ENCODE peak calls at places on chromosomes 13 and 19, in ten cellular contexts. X, A, L, J, N, K, R, I, U and T are unnamed samples.

GRCh38 chr13:51628059-51628852 is 44.0 kb downstream of the WDFY2 start:
- DNase-seq in U (no peak), A (no peak), J (no peak), L (no peak), X (no peak), R (no peak), K (no peak), I (no peak), N (no peak), T (no peak)

GRCh38 chr19:57248646-57249045 is 8.2 kb downstream of the ZNF805 start:
- DNase-seq in U (no peak), I (no peak), A (no peak), K (no peak), L (no peak), X (no peak), J (no peak), N (no peak), R (no peak), T (no peak)

GRCh38 chr19:5136060-5136855 is 167.3 kb downstream of the KDM4B start:
- DNase-seq in U (no peak), I (no peak), N (no peak), J (no peak), X (no peak), R (no peak), L (no peak), A (no peak), K (no peak), T (no peak)

GRCh38 chr13:90675129-90675528 is 672.4 kb upstream of the MIR17HG start:
- DNase-seq in I (no peak), U (no peak), R (no peak), K (no peak), J (no peak), N (no peak), L (no peak), X (no peak), A (no peak), T (no peak)

GRCh38 chr19:44050740-44051653 is 839 bp upstream of the ZNF223 start:
- DNase-seq in A (no peak), I (peak), K (no peak), L (peak), N (no peak), R (no peak), J (peak), X (no peak), U (no peak), T (no peak)

GRCh38 chr19:43784981-43785808 is 4.4 kb upstream of the KCNN4 start:
- DNase-seq in N (peak), I (peak), R (peak), X (no peak), U (no peak), J (peak), L (peak), K (peak), A (no peak), T (no peak)

GRCh38 chr13:33182729-33183128 is 102.8 kb downstream of the STARD13 start:
- DNase-seq in R (no peak), N (peak), X (no peak), L (no peak), K (no peak), J (no peak), A (no peak), U (no peak), I (peak), T (no peak)

GRCh38 chr13:32214073-32214472 is 101.1 kb downstream of the ZAR1L start:
- DNase-seq in A (no peak), X (no peak), J (no peak), R (no peak), L (no peak), K (no peak), U (no peak), N (no peak), I (peak), T (peak)

GRCh38 chr19:15404097-15404779 is 14.6 kb downstream of the AKAP8L start:
- DNase-seq in K (no peak), U (no peak), L (no peak), X (no peak), N (no peak), R (no peak), A (no peak), J (no peak), I (no peak), T (no peak)

GRCh38 chr13:19818223-19818842 is 35.6 kb upstream of the PSPC1 start:
- DNase-seq in N (peak), I (peak), J (peak), R (peak), L (peak), A (no peak), X (no peak), U (no peak), K (peak), T (no peak)

GRCh38 chr13:79870766-79871165 is 389.8 kb downstream of the NDFIP2 start:
- DNase-seq in R (no peak), I (no peak), J (no peak), L (no peak), X (no peak), U (no peak), N (no peak), A (no peak), K (no peak), T (no peak)

GRCh38 chr19:39194832-39195542 is 1.8 kb upstream of the NCCRP1 start:
- DNase-seq in X (no peak), I (no peak), U (no peak), R (no peak), A (no peak), K (no peak), L (no peak), J (no peak), N (no peak), T (no peak)

GRCh38 chr13:80199585-80200292 is 141.2 kb downstream of the SPRY2 start:
- DNase-seq in U (no peak), I (no peak), N (no peak), K (no peak), L (no peak), X (no peak), R (no peak), A (no peak), J (no peak), T (no peak)

GRCh38 chr19:1295169-1296012 is 9.7 kb downstream of the EFNA2 start:
- DNase-seq in L (no peak), K (no peak), U (peak), R (no peak), I (no peak), A (no peak), N (no peak), X (no peak), J (no peak), T (no peak)

GRCh38 chr13:26961890-26962615 is 201.5 kb upstream of the GPR12 start:
- DNase-seq in A (no peak), L (peak), I (no peak), R (peak), K (no peak), J (no peak), X (no peak), U (no peak), N (no peak), T (no peak)

GRCh38 chr13:101417043-101417406 is 717 bp upstream of the NALCN start:
- DNase-seq in X (no peak), A (no peak), N (no peak), K (no peak), R (no peak), L (no peak), J (peak), I (no peak), U (no peak), T (no peak)

GRCh38 chr19:1211494-1212234 is 6.1 kb downstream of the STK11 start:
- DNase-seq in L (no peak), X (no peak), I (no peak), A (no peak), J (no peak), K (no peak), U (no peak), R (no peak), N (no peak), T (no peak)

GRCh38 chr19:34214040-34214439 is 40.3 kb upstream of the GARRE1 start:
- DNase-seq in R (no peak), L (no peak), K (no peak), U (no peak), N (no peak), A (no peak), J (no peak), I (no peak), X (no peak), T (no peak)

GRCh38 chr13:103308700-103309099 is 242.5 kb upstream of the SLC10A2 start:
- DNase-seq in L (no peak), R (no peak), J (no peak), K (no peak), I (no peak), U (no peak), X (no peak), N (no peak), A (no peak), T (no peak)

GRCh38 chr13:100088648-100089601 is at the start of gene PCCA:
- DNase-seq in K (peak), A (peak), L (peak), J (peak), I (peak), X (peak), R (peak), N (peak), U (peak), T (peak)

GRCh38 chr19:21603431-21604153 is 98.2 kb downstream of the ZNF429 start:
- DNase-seq in R (no peak), I (no peak), K (no peak), U (no peak), N (no peak), X (no peak), L (no peak), A (no peak), J (no peak), T (no peak)

GRCh38 chr13:105908581-105908980 is 626.9 kb downstream of the EFNB2 start:
- DNase-seq in J (peak), A (no peak), U (no peak), X (no peak), N (peak), I (no peak), R (no peak), K (no peak), L (no peak), T (no peak)

GRCh38 chr13:88461272-88462009 is 790.3 kb downstream of the SLITRK5 start:
- DNase-seq in A (no peak), L (no peak), N (no peak), X (no peak), I (no peak), R (no peak), J (no peak), K (no peak), U (no peak), T (no peak)

GRCh38 chr13:109670776-109671175 is 115.6 kb downstream of the IRS2 start:
- DNase-seq in J (no peak), I (no peak), X (no peak), A (no peak), U (no peak), L (no peak), K (no peak), R (no peak), N (no peak), T (no peak)

GRCh38 chr13:105848494-105848893 is 687.0 kb downstream of the EFNB2 start:
- DNase-seq in R (no peak), J (no peak), A (no peak), K (no peak), U (no peak), I (no peak), L (no peak), X (no peak), N (no peak), T (no peak)

GRCh38 chr13:97307882-97308624 is 85.9 kb downstream of the MBNL2 start:
- DNase-seq in K (no peak), U (no peak), I (no peak), R (no peak), X (no peak), N (no peak), L (no peak), A (no peak), J (peak), T (no peak)

GRCh38 chr19:44845286-44845611 is 848 bp upstream of the NECTIN2 start:
- DNase-seq in L (no peak), R (peak), J (no peak), K (no peak), U (peak), A (no peak), N (no peak), I (no peak), X (no peak), T (no peak)

GRCh38 chr19:2820112-2820702 is 539 bp downstream of the ZNF554 start:
- DNase-seq in R (peak), A (no peak), I (no peak), L (peak), U (no peak), K (no peak), X (no peak), J (no peak), N (no peak), T (peak)

GRCh38 chr19:7554565-7554964 is 19.0 kb downstream of the PNPLA6 start:
- DNase-seq in K (no peak), N (no peak), J (no peak), I (no peak), X (no peak), A (no peak), L (no peak), U (no peak), R (peak), T (no peak)

GRCh38 chr13:21674271-21675009 is 3.6 kb downstream of the FGF9 start:
- DNase-seq in A (no peak), L (peak), N (no peak), R (no peak), U (no peak), J (no peak), K (no peak), X (no peak), I (no peak), T (no peak)

GRCh38 chr19:2666344-2666994 is 36.0 kb downstream of the GNG7 start:
- DNase-seq in L (no peak), R (no peak), N (no peak), J (no peak), A (no peak), I (no peak), X (no peak), U (no peak), K (no peak), T (no peak)

GRCh38 chr19:6212403-6213265 is 67.1 kb downstream of the MLLT1 start:
- DNase-seq in A (no peak), N (no peak), J (no peak), U (peak), I (no peak), L (no peak), K (no peak), R (peak), X (no peak), T (peak)

GRCh38 chr13:91347996-91348905 is 764 bp downstream of the MIR17HG start:
- DNase-seq in N (peak), A (no peak), R (peak), X (no peak), I (peak), L (peak), K (peak), J (no peak), U (peak), T (no peak)

GRCh38 chr13:94860981-94861407 is 148.6 kb upstream of the SOX21 start:
- DNase-seq in J (peak), K (no peak), R (no peak), X (no peak), L (no peak), N (no peak), U (no peak), I (no peak), A (no peak), T (no peak)

GRCh38 chr13:21800847-21801616 is 130.2 kb downstream of the FGF9 start:
- DNase-seq in U (no peak), R (no peak), I (no peak), X (no peak), N (no peak), K (no peak), J (no peak), A (no peak), L (no peak), T (no peak)

GRCh38 chr13:86856996-86857395 is 814.2 kb upstream of the SLITRK5 start:
- DNase-seq in N (no peak), A (no peak), U (no peak), X (no peak), R (no peak), K (no peak), L (no peak), I (no peak), J (peak), T (no peak)

GRCh38 chr19:3671680-3672574 is 28.3 kb downstream of the PIP5K1C start:
- DNase-seq in N (no peak), R (no peak), U (no peak), L (no peak), J (no peak), X (no peak), I (no peak), A (no peak), K (no peak), T (no peak)

GRCh38 chr19:3336680-3337523 is 29.5 kb upstream of the NFIC start:
- DNase-seq in A (no peak), X (no peak), R (peak), I (peak), K (no peak), L (peak), J (no peak), N (no peak), U (peak), T (no peak)

GRCh38 chr13:113044431-113045114 is 61.0 kb upstream of the F7 start:
- DNase-seq in L (no peak), X (no peak), K (no peak), J (no peak), R (no peak), U (no peak), I (no peak), N (no peak), A (no peak), T (no peak)

GRCh38 chr13:61463027-61463426 is 47.4 kb upstream of the PCDH20 start:
- DNase-seq in R (no peak), X (no peak), I (no peak), K (no peak), A (no peak), U (no peak), N (no peak), J (no peak), L (no peak), T (no peak)

GRCh38 chr13:61470801-61471200 is 55.2 kb upstream of the PCDH20 start:
- DNase-seq in I (no peak), J (no peak), A (no peak), N (no peak), R (no peak), X (no peak), U (no peak), L (no peak), K (no peak), T (no peak)

DNA sequence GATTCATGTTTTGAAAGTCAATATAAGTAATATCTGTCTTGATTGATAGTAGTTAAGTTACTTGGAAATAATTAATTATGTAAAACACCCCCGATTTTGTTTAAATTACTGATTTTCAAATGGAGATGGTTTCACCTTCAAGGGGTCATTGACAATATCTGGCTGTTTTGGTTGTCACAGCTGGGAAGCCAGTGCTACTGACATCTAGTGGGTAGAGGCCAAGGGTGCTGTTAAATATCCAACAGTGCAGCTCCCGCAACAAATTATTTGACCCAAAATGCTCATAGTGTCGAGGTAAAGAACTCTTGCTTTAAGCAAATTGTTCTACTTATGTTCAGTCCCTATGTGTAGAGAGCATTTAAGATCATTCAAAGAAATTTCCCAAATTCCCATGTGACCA is 50.6 kb upstream of the PCDH20 start:
- DNase-seq in N (no peak), I (peak), U (no peak), J (no peak), K (no peak), X (no peak), R (no peak), A (no peak), L (no peak), T (no peak)
- TF ChIP-seq CTCF in N (no peak), I (no peak), U (no peak), J (peak), K (no peak), X (no peak), R (no peak), A (no peak), L (no peak), T (no peak)

DNA sequence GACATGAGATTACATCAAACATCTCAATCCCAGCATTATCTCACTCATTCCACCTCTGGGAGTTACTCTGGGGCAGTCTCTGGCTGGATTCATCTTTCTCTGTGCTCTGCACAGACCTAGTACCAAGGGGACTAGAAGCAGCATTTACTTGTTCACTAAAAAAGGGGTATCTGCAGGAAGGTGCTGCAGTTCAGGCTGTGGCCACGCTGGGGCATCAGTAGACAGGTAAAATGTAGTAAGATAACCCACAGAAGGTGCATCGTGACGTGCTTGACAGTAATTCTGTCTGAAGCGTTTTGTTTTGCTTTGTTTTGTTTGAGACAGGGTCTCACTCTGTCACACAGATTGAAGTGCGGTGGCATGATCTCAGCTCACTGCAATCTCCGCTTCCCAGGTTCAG is 29.3 kb downstream of the ZNF564 start:
- DNase-seq in L (no peak), N (peak), K (no peak), I (peak), R (no peak), U (no peak), X (no peak), A (no peak), J (no peak), T (no peak)
- TF ChIP-seq CTCF in L (no peak), N (no peak), K (no peak), I (peak), R (no peak), U (no peak), X (no peak), A (no peak), J (peak), T (no peak)

GRCh38 chr19:29121684-29122083 is 91.3 kb downstream of the UQCRFS1 start:
- DNase-seq in L (no peak), K (no peak), A (no peak), N (peak), J (no peak), R (no peak), X (no peak), U (no peak), I (no peak), T (no peak)
- TF ChIP-seq CTCF in L (no peak), K (no peak), A (peak), N (peak), J (no peak), R (peak), X (peak), U (no peak), I (peak), T (no peak)

GRCh38 chr19:17415107-17415506 is 4.7 kb upstream of the MVB12A start:
- DNase-seq in I (peak), A (no peak), J (no peak), U (no peak), L (no peak), X (no peak), N (no peak), R (no peak), K (no peak), T (no peak)

GRCh38 chr19:17414097-17414496 is 5.8 kb upstream of the MVB12A start:
- DNase-seq in K (no peak), R (no peak), I (no peak), J (no peak), N (no peak), U (no peak), A (no peak), L (no peak), X (no peak), T (no peak)

GRCh38 chr19:17409990-17410389 is 4.6 kb upstream of the BST2 start:
- DNase-seq in K (no peak), A (no peak), R (no peak), J (no peak), U (no peak), X (no peak), N (no peak), L (no peak), I (no peak), T (no peak)

GRCh38 chr19:17406887-17407196 is 1.4 kb upstream of the BST2 start:
- DNase-seq in J (no peak), L (no peak), X (no peak), A (no peak), N (peak), R (no peak), U (no peak), K (no peak), I (no peak), T (no peak)

GRCh38 chr19:17411801-17412200 is 6.4 kb upstream of the BST2 start:
- DNase-seq in N (no peak), I (no peak), K (no peak), R (no peak), U (no peak), X (no peak), L (no peak), A (no peak), J (no peak), T (no peak)
- TF ChIP-seq CTCF in N (no peak), I (no peak), K (no peak), R (no peak), U (no peak), X (no peak), L (no peak), A (no peak), J (no peak), T (no peak)

DNA sequence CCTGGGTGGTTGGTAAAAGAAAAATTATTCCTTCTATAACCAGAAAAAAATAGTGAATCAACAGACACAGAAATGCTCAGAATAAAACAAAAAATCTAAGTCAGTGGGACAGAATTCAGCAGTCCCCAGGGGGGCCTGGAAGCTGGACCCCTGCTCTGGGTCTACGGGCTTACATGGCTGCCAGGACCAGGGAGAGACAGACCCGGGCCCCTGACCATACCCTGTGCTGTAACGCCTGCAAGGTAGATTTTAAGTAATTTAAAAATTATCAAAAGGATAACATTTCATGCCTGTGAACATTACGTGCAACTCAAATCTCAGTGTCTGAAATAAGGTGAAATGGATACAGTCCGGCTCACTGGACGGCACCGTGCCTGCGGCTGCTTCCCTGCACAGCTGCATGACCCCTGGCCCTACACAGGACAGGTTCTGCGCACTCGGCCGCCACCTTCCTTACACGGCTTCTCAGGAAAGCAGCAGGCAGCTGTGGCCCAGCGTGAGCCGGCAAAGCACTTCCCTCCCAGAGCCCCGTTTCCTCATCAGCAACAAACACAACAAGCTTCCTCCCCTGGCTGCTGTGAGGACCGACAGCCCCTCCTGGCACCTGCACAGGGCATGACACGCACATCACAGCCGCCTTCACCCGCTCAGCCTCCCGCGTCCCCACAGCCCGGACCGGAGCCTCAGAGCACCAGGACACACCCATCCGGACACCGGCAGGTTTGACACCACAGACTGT is 22.2 kb downstream of the RASA3 start:
- DNase-seq in X (no peak), A (no peak), K (peak), N (peak), R (peak), L (peak), J (no peak), I (peak), U (peak), T (no peak)
- TF ChIP-seq CTCF in X (no peak), A (no peak), K (peak), N (peak), R (peak), L (peak), J (no peak), I (peak), U (no peak), T (no peak)